ENCODE peak calls at places on chromosomes 16 and 17, in four cellular contexts. D is transverse colon, O is H1, Z is tibial nerve. H is an unnamed sample. For H3K4me1, the result is how much of the 10 kb centered on the place peaks cover.

GRCh38 chr17:64653325-64653984 is 8.7 kb downstream of the SMURF2 start:
- DNase-seq in D (no peak), O (no peak), Z (no peak), H (no peak)

GRCh38 chr16:22198547-22199293 is 7.4 kb upstream of the EEF2K start:
- DNase-seq in D (no peak), O (no peak), Z (no peak), H (no peak)

GRCh38 chr16:26993988-26994387 is 72.7 kb upstream of the C16orf82 start:
- DNase-seq in D (no peak), O (no peak), Z (no peak), H (no peak)

GRCh38 chr17:1557355-1558095 is 5.1 kb downstream of the PITPNA start:
- DNase-seq in D (peak), O (no peak), Z (no peak), H (no peak)

GRCh38 chr16:1539720-1540555 is 6.5 kb downstream of the TMEM204 start:
- DNase-seq in D (no peak), O (no peak), Z (no peak), H (no peak)

GRCh38 chr16:2008009-2008526 is 1.6 kb downstream of the ZNF598 start:
- DNase-seq in D (peak), O (no peak), Z (no peak), H (no peak)

GRCh38 chr16:49703494-49703893 is 152.4 kb downstream of the ZNF423 start:
- DNase-seq in D (no peak), O (no peak), Z (no peak), H (no peak)

GRCh38 chr16:28845173-28846079 is 722 bp downstream of the TUFM start:
- DNase-seq in D (peak), O (no peak), Z (no peak), H (no peak)

GRCh38 chr16:10616744-10617640 is 36.6 kb upstream of the EMP2 start:
- DNase-seq in D (peak), O (peak), Z (peak), H (peak)

GRCh38 chr16:4059969-4060368 is 56.3 kb downstream of the ADCY9 start:
- DNase-seq in D (no peak), O (no peak), Z (no peak), H (no peak)

GRCh38 chr16:57092786-57093301 is 461 bp downstream of the CPNE2 start:
- DNase-seq in D (peak), O (peak), Z (no peak), H (peak)

GRCh38 chr17:78013683-78014467 is 55.4 kb downstream of the TNRC6C start:
- DNase-seq in D (peak), O (peak), Z (peak), H (peak)

GRCh38 chr17:3039748-3040147 is 23.7 kb downstream of the OR1D5 start:
- DNase-seq in D (no peak), O (no peak), Z (no peak), H (no peak)

GRCh38 chr17:36918260-36918691 is 19.0 kb upstream of the LHX1 start:
- DNase-seq in D (no peak), O (no peak), Z (no peak), H (no peak)

GRCh38 chr16:69744363-69745231 is 10.1 kb downstream of the NOB1 start:
- DNase-seq in D (no peak), O (no peak), Z (no peak), H (no peak)

GRCh38 chr16:79165541-79165940 is 435.0 kb downstream of the MAF start:
- DNase-seq in D (no peak), O (no peak), Z (no peak), H (no peak)

GRCh38 chr16:9908613-9909012 is 273.6 kb downstream of the GRIN2A start:
- DNase-seq in D (no peak), O (no peak), Z (no peak), H (peak)

GRCh38 chr17:78492116-78492799 is 84.9 kb downstream of the DNAH17 start:
- DNase-seq in D (no peak), O (no peak), Z (no peak), H (no peak)

GRCh38 chr17:52383493-52384100 is 225.1 kb upstream of the CA10 start:
- DNase-seq in D (peak), O (peak), Z (peak), H (peak)

GRCh38 chr16:64417711-64418227 is 704.1 kb downstream of the CDH11 start:
- DNase-seq in D (no peak), O (no peak), Z (no peak), H (no peak)

GRCh38 chr17:16215965-16216316 is 607 bp upstream of the NCOR1 start:
- DNase-seq in D (peak), O (no peak), Z (peak), H (peak)

GRCh38 chr17:16214190-16215001 is 938 bp downstream of the NCOR1 start:
- DNase-seq in D (no peak), O (no peak), Z (no peak), H (no peak)

GRCh38 chr17:16215273-16215964 is at the start of gene NCOR1:
- DNase-seq in D (peak), O (peak), Z (peak), H (peak)

GRCh38 chr17:16215002-16215272 is 397 bp downstream of the NCOR1 start:
- DNase-seq in D (peak), O (no peak), Z (peak), H (peak)

DNA sequence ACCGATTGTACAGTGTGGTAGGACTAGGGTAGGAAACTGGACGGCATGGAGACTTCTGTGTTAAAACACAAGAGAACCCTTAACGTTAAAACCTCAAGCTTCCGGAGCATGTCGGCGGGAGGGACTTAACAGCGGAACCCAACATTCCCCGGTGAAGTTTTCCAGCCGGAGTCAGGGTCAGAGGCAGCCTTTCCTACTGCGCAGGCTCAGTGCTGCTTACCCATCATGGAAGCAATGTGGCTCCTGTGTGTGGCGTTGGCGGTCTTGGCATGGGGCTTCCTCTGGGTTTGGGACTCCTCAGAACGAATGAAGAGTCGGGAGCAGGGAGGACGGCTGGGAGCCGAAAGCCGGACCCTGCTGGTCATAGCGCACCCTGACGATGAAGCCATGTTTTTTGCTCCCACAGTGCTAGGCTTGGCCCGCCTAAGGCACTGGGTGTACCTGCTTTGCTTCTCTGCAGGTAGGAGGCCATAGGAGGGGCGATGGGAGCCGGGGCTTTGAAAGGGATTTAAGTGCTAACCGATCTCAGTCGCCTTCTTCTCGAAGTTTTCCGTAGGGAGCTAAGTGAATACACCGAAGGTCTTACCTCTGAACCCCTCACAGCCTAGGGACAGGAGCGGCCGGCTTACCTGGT is at the start of gene PIGL:
- DNase-seq in D (peak), O (peak), Z (peak), H (peak)
- TF ChIP-seq POLR2A in D (peak), O (peak), Z (no peak), H (no peak)

DNA sequence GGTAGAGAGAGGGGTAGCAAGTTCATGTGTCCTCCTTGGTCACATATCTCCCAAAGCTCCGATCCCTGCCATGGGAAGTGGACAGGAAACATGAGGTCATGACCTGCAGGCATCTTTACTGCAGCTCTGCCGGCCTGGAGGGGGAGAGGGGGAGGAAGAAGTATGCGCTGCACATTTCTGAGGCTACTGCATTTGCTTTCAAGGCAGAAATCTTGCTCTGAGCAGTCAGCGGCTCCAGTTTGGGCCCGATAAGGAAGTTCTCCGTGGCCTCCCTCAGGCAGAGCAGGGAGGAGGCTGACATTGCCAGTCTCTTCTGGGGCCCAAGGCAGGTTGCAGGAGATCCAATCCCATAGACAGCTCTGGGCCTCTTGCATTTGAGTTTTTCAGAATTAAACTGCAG is 1.5 kb upstream of the NHERF1 start:
- DNase-seq in D (no peak), O (no peak), Z (no peak), H (no peak)
- H3K4me3 ChIP-seq in D (no peak), O (no peak), Z (no peak), H (no peak)

GRCh38 chr17:43011728-43012472 is 5.3 kb downstream of the IFI35 start:
- DNase-seq in D (no peak), O (no peak), Z (no peak), H (no peak)

GRCh38 chr17:43014946-43015519 is 7.2 kb downstream of the VAT1 start:
- DNase-seq in D (no peak), O (no peak), Z (no peak), H (peak)

GRCh38 chr17:43015579-43015978 is 6.6 kb downstream of the VAT1 start:
- DNase-seq in D (no peak), O (no peak), Z (no peak), H (peak)

GRCh38 chr17:43014020-43014615 is 7.5 kb downstream of the IFI35 start:
- DNase-seq in D (no peak), O (no peak), Z (no peak), H (no peak)

DNA sequence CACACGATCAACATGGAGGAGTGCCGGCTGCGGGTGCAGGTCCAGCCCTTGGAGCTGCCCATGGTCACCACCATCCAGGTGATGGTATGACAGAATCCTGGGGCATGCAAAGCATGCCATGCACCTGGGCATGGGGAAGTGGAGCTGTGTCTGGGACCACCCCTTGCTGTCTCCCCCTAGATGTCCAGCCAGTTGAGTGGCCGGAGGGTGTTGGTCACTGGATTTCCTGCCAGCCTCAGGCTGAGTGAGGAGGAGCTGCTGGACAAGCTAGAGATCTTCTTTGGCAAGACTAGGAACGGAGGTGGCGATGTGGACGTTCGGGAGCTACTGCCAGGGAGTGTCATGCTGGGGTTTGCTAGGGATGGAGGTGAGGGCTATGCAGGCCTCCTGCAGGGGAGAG is 6.7 kb downstream of the IFI35 start:
- DNase-seq in D (no peak), O (no peak), Z (no peak), H (no peak)
- H3K4me1 ChIP-seq in D (under half), O (under half), Z (under half), H (half or more)

GRCh38 chr17:42538482-42538881 is 2.4 kb downstream of the NAGLU start:
- DNase-seq in D (no peak), O (no peak), Z (no peak), H (no peak)

GRCh38 chr17:42543190-42544079 is 7.4 kb downstream of the NAGLU start:
- DNase-seq in D (no peak), O (no peak), Z (no peak), H (no peak)

GRCh38 chr17:42544874-42545283 is 7.8 kb upstream of the HSD17B1 start:
- DNase-seq in D (no peak), O (no peak), Z (no peak), H (no peak)

GRCh38 chr17:42537826-42538451 is 1.9 kb downstream of the NAGLU start:
- DNase-seq in D (no peak), O (no peak), Z (no peak), H (no peak)

DNA sequence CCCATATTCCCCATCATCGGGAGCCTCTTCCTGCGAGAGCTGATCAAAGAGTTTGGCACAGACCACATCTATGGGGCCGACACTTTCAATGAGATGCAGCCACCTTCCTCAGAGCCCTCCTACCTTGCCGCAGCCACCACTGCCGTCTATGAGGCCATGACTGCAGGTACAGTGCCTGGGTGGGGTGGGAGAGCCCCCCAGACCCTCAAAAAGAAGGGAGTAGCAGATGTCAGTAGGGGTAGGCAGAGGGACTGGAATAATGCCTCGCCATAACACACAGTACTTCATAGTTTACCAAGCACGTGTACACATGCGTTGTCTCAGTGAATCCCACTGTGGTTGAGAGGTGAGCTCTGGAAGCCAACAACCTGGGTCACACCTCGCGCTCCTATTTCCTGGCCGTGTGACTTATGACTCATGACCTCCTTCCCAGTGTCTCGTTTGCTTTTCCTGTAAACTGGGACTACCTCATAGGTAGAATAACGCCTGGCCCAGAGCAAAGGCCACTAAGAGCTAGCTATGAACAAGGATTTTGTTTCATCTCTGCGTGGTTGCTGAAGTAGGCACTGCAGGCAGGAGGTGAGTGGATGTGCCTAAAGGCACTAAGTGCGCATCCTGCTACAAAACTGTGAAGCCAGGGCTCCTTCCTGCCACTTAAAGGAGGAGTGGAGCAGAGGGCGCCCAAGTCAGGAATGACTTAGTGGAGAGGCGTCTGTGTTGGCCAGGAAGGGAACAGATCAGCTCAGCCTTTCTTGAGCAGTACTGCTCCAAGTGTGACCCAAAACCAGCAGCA is 5.2 kb downstream of the NAGLU start:
- DNase-seq in D (peak), O (no peak), Z (no peak), H (no peak)
- TF ChIP-seq POLR2A in D (peak), O (no peak), Z (no peak), H (no peak)